ENCODE peak calls at places on chromosomes 11 and 22, in four cellular contexts. Q, Y, W and H are unnamed samples.

GRCh38 chr11:17605736-17606135 is 58.7 kb downstream of the OTOG start:
- DNase-seq in Q (no peak), Y (no peak), W (no peak), H (no peak)

GRCh38 chr22:37973271-37974170 is 10.8 kb downstream of the SOX10 start:
- DNase-seq in Q (no peak), Y (no peak), W (no peak), H (no peak)

GRCh38 chr11:108241370-108242037 is 18.6 kb downstream of the ATM start:
- DNase-seq in Q (no peak), Y (no peak), W (no peak), H (peak; percentile 36)

GRCh38 chr11:75142714-75143419 is 8.0 kb upstream of the SLCO2B1 start:
- DNase-seq in Q (peak; percentile 64), Y (peak; percentile 49), W (peak; percentile 89), H (peak; percentile 84)

GRCh38 chr22:38187413-38188212 is 6.0 kb upstream of the PLA2G6 start:
- DNase-seq in Q (no peak), Y (no peak), W (no peak), H (no peak)

GRCh38 chr22:26389125-26389524 is 39.9 kb upstream of the ASPHD2 start:
- DNase-seq in Q (no peak), Y (no peak), W (no peak), H (no peak)

GRCh38 chr11:33690290-33691050 is 10.2 kb downstream of the C11orf91 start:
- DNase-seq in Q (no peak), Y (peak; percentile 85), W (peak; percentile 80), H (peak; percentile 22)

GRCh38 chr11:33695051-33695566 is 5.5 kb downstream of the C11orf91 start:
- DNase-seq in Q (no peak), Y (no peak), W (peak; percentile 54), H (no peak)

GRCh38 chr11:120388261-120388660 is 52.0 kb downstream of the ARHGEF12 start:
- DNase-seq in Q (no peak), Y (no peak), W (no peak), H (no peak)

GRCh38 chr22:44424867-44425351 is 73.1 kb downstream of the RTL6 start:
- DNase-seq in Q (no peak), Y (no peak), W (no peak), H (no peak)

GRCh38 chr11:106424111-106424510 is 346.6 kb downstream of the AASDHPPT start:
- DNase-seq in Q (no peak), Y (no peak), W (no peak), H (no peak)

GRCh38 chr11:120135838-120136237 is 2.1 kb downstream of the TRIM29 start:
- DNase-seq in Q (no peak), Y (no peak), W (no peak), H (no peak)

GRCh38 chr22:29767289-29768051 is at the start of gene UQCR10:
- DNase-seq in Q (peak; percentile 82), Y (peak; percentile 85), W (peak; percentile 98), H (peak; percentile 92)

GRCh38 chr11:10352911-10353550 is 48.2 kb downstream of the ADM start:
- DNase-seq in Q (no peak), Y (no peak), W (no peak), H (no peak)

GRCh38 chr11:95524328-95525036 is 265.1 kb downstream of the FAM76B start:
- DNase-seq in Q (no peak), Y (no peak), W (no peak), H (no peak)